ENCODE peak calls at places on chromosomes 7 and 10, in nine cellular contexts. One of them, this sample, is unnamed.

GRCh38 chr7:57199252-57199651 is 67.0 kb upstream of the ZNF479 start:
- DNase-seq in HuH-7.5: no peak
- DNase-seq in ovary: no peak
- DNase-seq in HT1080: no peak
- DNase-seq in lower lobe of right lung: peak; percentile 10
- DNase-seq in mucosa of gallbladder: no peak
- DNase-seq in stimulated activated CD8-positive, alpha-beta memory T cell treated with anti-CD3 and anti-CD28 coated beads, Interleukin-15, amount 100 ng/mL, for 4 hours: no peak
- DNase-seq in fibroblast of lung: no peak
- DNase-seq in GDM1: no peak
- DNase-seq in this sample: no peak

GRCh38 chr10:104809288-104810090 is 168.4 kb downstream of the SORCS3 start:
- DNase-seq in mucosa of gallbladder: no peak
- DNase-seq in lower lobe of right lung: no peak
- DNase-seq in ovary: no peak
- DNase-seq in HT1080: peak; percentile 96
- DNase-seq in HuH-7.5: no peak
- DNase-seq in fibroblast of lung: peak; percentile 42
- DNase-seq in GDM1: no peak
- DNase-seq in stimulated activated CD8-positive, alpha-beta memory T cell treated with anti-CD3 and anti-CD28 coated beads, Interleukin-15, amount 100 ng/mL, for 4 hours: no peak
- DNase-seq in this sample: peak; percentile 83

GRCh38 chr7:14924398-14924797 is 21.8 kb upstream of the DGKB start:
- DNase-seq in HuH-7.5: no peak
- DNase-seq in fibroblast of lung: peak; percentile 4
- DNase-seq in ovary: no peak
- DNase-seq in HT1080: peak; percentile 25
- DNase-seq in mucosa of gallbladder: no peak
- DNase-seq in stimulated activated CD8-positive, alpha-beta memory T cell treated with anti-CD3 and anti-CD28 coated beads, Interleukin-15, amount 100 ng/mL, for 4 hours: no peak
- DNase-seq in GDM1: no peak
- DNase-seq in lower lobe of right lung: no peak
- DNase-seq in this sample: no peak

GRCh38 chr7:28144266-28144665 is 36.3 kb downstream of the JAZF1 start:
- DNase-seq in stimulated activated CD8-positive, alpha-beta memory T cell treated with anti-CD3 and anti-CD28 coated beads, Interleukin-15, amount 100 ng/mL, for 4 hours: no peak
- DNase-seq in lower lobe of right lung: no peak
- DNase-seq in mucosa of gallbladder: no peak
- DNase-seq in GDM1: no peak
- DNase-seq in HT1080: no peak
- DNase-seq in ovary: no peak
- DNase-seq in fibroblast of lung: no peak
- DNase-seq in HuH-7.5: peak; percentile 27
- DNase-seq in this sample: no peak

GRCh38 chr10:13706175-13706574 is 119.4 kb downstream of the PRPF18 start:
- DNase-seq in mucosa of gallbladder: no peak
- DNase-seq in lower lobe of right lung: no peak
- DNase-seq in fibroblast of lung: no peak
- DNase-seq in stimulated activated CD8-positive, alpha-beta memory T cell treated with anti-CD3 and anti-CD28 coated beads, Interleukin-15, amount 100 ng/mL, for 4 hours: no peak
- DNase-seq in GDM1: no peak
- DNase-seq in ovary: no peak
- DNase-seq in HuH-7.5: no peak
- DNase-seq in HT1080: no peak
- DNase-seq in this sample: no peak

GRCh38 chr7:96720843-96721242 is 11.2 kb upstream of the SEM1 start:
- DNase-seq in HT1080: no peak
- DNase-seq in lower lobe of right lung: no peak
- DNase-seq in mucosa of gallbladder: no peak
- DNase-seq in stimulated activated CD8-positive, alpha-beta memory T cell treated with anti-CD3 and anti-CD28 coated beads, Interleukin-15, amount 100 ng/mL, for 4 hours: no peak
- DNase-seq in HuH-7.5: no peak
- DNase-seq in ovary: no peak
- DNase-seq in fibroblast of lung: no peak
- DNase-seq in GDM1: no peak
- DNase-seq in this sample: no peak

GRCh38 chr7:44534501-44534900 is 6.6 kb downstream of the NPC1L1 start:
- DNase-seq in stimulated activated CD8-positive, alpha-beta memory T cell treated with anti-CD3 and anti-CD28 coated beads, Interleukin-15, amount 100 ng/mL, for 4 hours: no peak
- DNase-seq in fibroblast of lung: no peak
- DNase-seq in GDM1: peak; percentile 17
- DNase-seq in ovary: no peak
- DNase-seq in HuH-7.5: peak; percentile 88
- DNase-seq in lower lobe of right lung: no peak
- DNase-seq in mucosa of gallbladder: no peak
- DNase-seq in HT1080: peak; percentile 33
- DNase-seq in this sample: no peak

GRCh38 chr7:27071622-27072390 is 24.0 kb downstream of the HOXA1 start:
- DNase-seq in HT1080: no peak
- DNase-seq in fibroblast of lung: no peak
- DNase-seq in HuH-7.5: no peak
- DNase-seq in stimulated activated CD8-positive, alpha-beta memory T cell treated with anti-CD3 and anti-CD28 coated beads, Interleukin-15, amount 100 ng/mL, for 4 hours: no peak
- DNase-seq in ovary: no peak
- DNase-seq in lower lobe of right lung: no peak
- DNase-seq in mucosa of gallbladder: no peak
- DNase-seq in GDM1: no peak
- DNase-seq in this sample: no peak

GRCh38 chr10:15725603-15726002 is 5.9 kb upstream of the ITGA8 start:
- DNase-seq in HuH-7.5: peak; percentile 62
- DNase-seq in HT1080: no peak
- DNase-seq in lower lobe of right lung: no peak
- DNase-seq in stimulated activated CD8-positive, alpha-beta memory T cell treated with anti-CD3 and anti-CD28 coated beads, Interleukin-15, amount 100 ng/mL, for 4 hours: no peak
- DNase-seq in mucosa of gallbladder: peak; percentile 24
- DNase-seq in GDM1: no peak
- DNase-seq in fibroblast of lung: peak; percentile 48
- DNase-seq in ovary: no peak
- DNase-seq in this sample: no peak

GRCh38 chr7:69635572-69636190 is 37.4 kb downstream of the AUTS2 start:
- DNase-seq in stimulated activated CD8-positive, alpha-beta memory T cell treated with anti-CD3 and anti-CD28 coated beads, Interleukin-15, amount 100 ng/mL, for 4 hours: no peak
- DNase-seq in HT1080: no peak
- DNase-seq in mucosa of gallbladder: no peak
- DNase-seq in GDM1: no peak
- DNase-seq in ovary: no peak
- DNase-seq in lower lobe of right lung: no peak
- DNase-seq in fibroblast of lung: peak; percentile 63
- DNase-seq in HuH-7.5: no peak
- DNase-seq in this sample: no peak

GRCh38 chr7:73970801-73971229 is 57.2 kb upstream of the ELN start:
- DNase-seq in HT1080: no peak
- DNase-seq in HuH-7.5: no peak
- DNase-seq in ovary: no peak
- DNase-seq in fibroblast of lung: no peak
- DNase-seq in GDM1: no peak
- DNase-seq in lower lobe of right lung: peak; percentile 35
- DNase-seq in stimulated activated CD8-positive, alpha-beta memory T cell treated with anti-CD3 and anti-CD28 coated beads, Interleukin-15, amount 100 ng/mL, for 4 hours: no peak
- DNase-seq in mucosa of gallbladder: no peak
- DNase-seq in this sample: no peak

GRCh38 chr7:55484241-55484640 is 88.1 kb downstream of the VOPP1 start:
- DNase-seq in GDM1: no peak
- DNase-seq in mucosa of gallbladder: no peak
- DNase-seq in fibroblast of lung: no peak
- DNase-seq in HuH-7.5: no peak
- DNase-seq in stimulated activated CD8-positive, alpha-beta memory T cell treated with anti-CD3 and anti-CD28 coated beads, Interleukin-15, amount 100 ng/mL, for 4 hours: no peak
- DNase-seq in HT1080: no peak
- DNase-seq in ovary: no peak
- DNase-seq in lower lobe of right lung: no peak
- DNase-seq in this sample: no peak

GRCh38 chr10:75012471-75012870 is 99.0 kb upstream of the SAMD8 start:
- DNase-seq in lower lobe of right lung: no peak
- DNase-seq in HuH-7.5: no peak
- DNase-seq in ovary: no peak
- DNase-seq in stimulated activated CD8-positive, alpha-beta memory T cell treated with anti-CD3 and anti-CD28 coated beads, Interleukin-15, amount 100 ng/mL, for 4 hours: no peak
- DNase-seq in fibroblast of lung: no peak
- DNase-seq in mucosa of gallbladder: no peak
- DNase-seq in HT1080: no peak
- DNase-seq in GDM1: no peak
- DNase-seq in this sample: no peak

GRCh38 chr10:62224606-62225005 is 44.0 kb downstream of the RTKN2 start:
- DNase-seq in stimulated activated CD8-positive, alpha-beta memory T cell treated with anti-CD3 and anti-CD28 coated beads, Interleukin-15, amount 100 ng/mL, for 4 hours: no peak
- DNase-seq in ovary: no peak
- DNase-seq in GDM1: no peak
- DNase-seq in HT1080: peak; percentile 40
- DNase-seq in fibroblast of lung: peak; percentile 92
- DNase-seq in HuH-7.5: no peak
- DNase-seq in mucosa of gallbladder: no peak
- DNase-seq in lower lobe of right lung: no peak
- DNase-seq in this sample: no peak

GRCh38 chr10:129545257-129545656 is 78.2 kb downstream of the MGMT start:
- DNase-seq in lower lobe of right lung: no peak
- DNase-seq in stimulated activated CD8-positive, alpha-beta memory T cell treated with anti-CD3 and anti-CD28 coated beads, Interleukin-15, amount 100 ng/mL, for 4 hours: no peak
- DNase-seq in fibroblast of lung: no peak
- DNase-seq in HT1080: peak; percentile 28
- DNase-seq in HuH-7.5: peak; percentile 30
- DNase-seq in GDM1: no peak
- DNase-seq in ovary: no peak
- DNase-seq in mucosa of gallbladder: no peak
- DNase-seq in this sample: no peak

GRCh38 chr7:111356941-111357340 is 205.4 kb downstream of the IMMP2L start:
- DNase-seq in GDM1: no peak
- DNase-seq in HT1080: no peak
- DNase-seq in mucosa of gallbladder: no peak
- DNase-seq in lower lobe of right lung: no peak
- DNase-seq in stimulated activated CD8-positive, alpha-beta memory T cell treated with anti-CD3 and anti-CD28 coated beads, Interleukin-15, amount 100 ng/mL, for 4 hours: no peak
- DNase-seq in ovary: no peak
- DNase-seq in HuH-7.5: no peak
- DNase-seq in fibroblast of lung: peak; percentile 42
- DNase-seq in this sample: no peak

GRCh38 chr7:86904949-86905834 is 154.3 kb downstream of the ELAPOR2 start:
- DNase-seq in stimulated activated CD8-positive, alpha-beta memory T cell treated with anti-CD3 and anti-CD28 coated beads, Interleukin-15, amount 100 ng/mL, for 4 hours: no peak
- DNase-seq in GDM1: no peak
- DNase-seq in HuH-7.5: no peak
- DNase-seq in fibroblast of lung: peak; percentile 8
- DNase-seq in mucosa of gallbladder: peak; percentile 17
- DNase-seq in ovary: no peak
- DNase-seq in HT1080: peak; percentile 30
- DNase-seq in lower lobe of right lung: no peak
- DNase-seq in this sample: peak; percentile 17

GRCh38 chr10:43344051-43344450 is 27.4 kb upstream of the FXYD4 start:
- DNase-seq in GDM1: no peak
- DNase-seq in mucosa of gallbladder: no peak
- DNase-seq in stimulated activated CD8-positive, alpha-beta memory T cell treated with anti-CD3 and anti-CD28 coated beads, Interleukin-15, amount 100 ng/mL, for 4 hours: no peak
- DNase-seq in ovary: no peak
- DNase-seq in HuH-7.5: no peak
- DNase-seq in fibroblast of lung: no peak
- DNase-seq in lower lobe of right lung: no peak
- DNase-seq in HT1080: no peak
- DNase-seq in this sample: no peak

GRCh38 chr10:74417397-74417796 is 266.4 kb downstream of the ADK start:
- DNase-seq in GDM1: no peak
- DNase-seq in mucosa of gallbladder: no peak
- DNase-seq in HT1080: no peak
- DNase-seq in HuH-7.5: no peak
- DNase-seq in fibroblast of lung: no peak
- DNase-seq in stimulated activated CD8-positive, alpha-beta memory T cell treated with anti-CD3 and anti-CD28 coated beads, Interleukin-15, amount 100 ng/mL, for 4 hours: no peak
- DNase-seq in lower lobe of right lung: no peak
- DNase-seq in ovary: no peak
- DNase-seq in this sample: no peak

GRCh38 chr10:124997246-124997790 is 55.4 kb downstream of the ZRANB1 start:
- DNase-seq in lower lobe of right lung: peak; percentile 34
- DNase-seq in fibroblast of lung: no peak
- DNase-seq in ovary: no peak
- DNase-seq in GDM1: no peak
- DNase-seq in HT1080: no peak
- DNase-seq in HuH-7.5: no peak
- DNase-seq in mucosa of gallbladder: peak; percentile 7
- DNase-seq in stimulated activated CD8-positive, alpha-beta memory T cell treated with anti-CD3 and anti-CD28 coated beads, Interleukin-15, amount 100 ng/mL, for 4 hours: no peak
- DNase-seq in this sample: no peak

GRCh38 chr10:112539340-112539739 is 92.3 kb downstream of the VTI1A start:
- DNase-seq in HT1080: peak; percentile 3
- DNase-seq in GDM1: no peak
- DNase-seq in stimulated activated CD8-positive, alpha-beta memory T cell treated with anti-CD3 and anti-CD28 coated beads, Interleukin-15, amount 100 ng/mL, for 4 hours: no peak
- DNase-seq in lower lobe of right lung: no peak
- DNase-seq in fibroblast of lung: no peak
- DNase-seq in mucosa of gallbladder: no peak
- DNase-seq in HuH-7.5: no peak
- DNase-seq in ovary: no peak
- DNase-seq in this sample: no peak

GRCh38 chr7:100053201-100053600 is 3.6 kb downstream of the ZSCAN21 start:
- DNase-seq in mucosa of gallbladder: peak; percentile 54
- DNase-seq in stimulated activated CD8-positive, alpha-beta memory T cell treated with anti-CD3 and anti-CD28 coated beads, Interleukin-15, amount 100 ng/mL, for 4 hours: no peak
- DNase-seq in HuH-7.5: peak; percentile 77
- DNase-seq in GDM1: peak; percentile 54
- DNase-seq in lower lobe of right lung: no peak
- DNase-seq in fibroblast of lung: peak; percentile 57
- DNase-seq in ovary: no peak
- DNase-seq in HT1080: peak; percentile 76
- DNase-seq in this sample: no peak

GRCh38 chr7:38398725-38399321 is 125.4 kb upstream of the TARP start:
- DNase-seq in ovary: peak; percentile 37
- DNase-seq in GDM1: no peak
- DNase-seq in lower lobe of right lung: peak; percentile 73
- DNase-seq in stimulated activated CD8-positive, alpha-beta memory T cell treated with anti-CD3 and anti-CD28 coated beads, Interleukin-15, amount 100 ng/mL, for 4 hours: peak; percentile 2
- DNase-seq in HT1080: peak; percentile 11
- DNase-seq in mucosa of gallbladder: peak; percentile 50
- DNase-seq in HuH-7.5: peak; percentile 22
- DNase-seq in fibroblast of lung: peak; percentile 34
- DNase-seq in this sample: peak; percentile 10

GRCh38 chr7:8387551-8388256 is 45.7 kb upstream of the NXPH1 start:
- DNase-seq in fibroblast of lung: no peak
- DNase-seq in HT1080: no peak
- DNase-seq in HuH-7.5: no peak
- DNase-seq in GDM1: no peak
- DNase-seq in mucosa of gallbladder: no peak
- DNase-seq in stimulated activated CD8-positive, alpha-beta memory T cell treated with anti-CD3 and anti-CD28 coated beads, Interleukin-15, amount 100 ng/mL, for 4 hours: no peak
- DNase-seq in lower lobe of right lung: no peak
- DNase-seq in ovary: no peak
- DNase-seq in this sample: no peak

GRCh38 chr7:112350596-112350995 is 99.7 kb upstream of the IFRD1 start:
- DNase-seq in GDM1: no peak
- DNase-seq in stimulated activated CD8-positive, alpha-beta memory T cell treated with anti-CD3 and anti-CD28 coated beads, Interleukin-15, amount 100 ng/mL, for 4 hours: no peak
- DNase-seq in mucosa of gallbladder: no peak
- DNase-seq in HuH-7.5: no peak
- DNase-seq in HT1080: no peak
- DNase-seq in ovary: no peak
- DNase-seq in fibroblast of lung: no peak
- DNase-seq in lower lobe of right lung: no peak
- DNase-seq in this sample: no peak

GRCh38 chr10:83225781-83226180 is 913.5 kb upstream of the GHITM start:
- DNase-seq in HuH-7.5: no peak
- DNase-seq in mucosa of gallbladder: no peak
- DNase-seq in fibroblast of lung: no peak
- DNase-seq in lower lobe of right lung: no peak
- DNase-seq in ovary: no peak
- DNase-seq in GDM1: no peak
- DNase-seq in stimulated activated CD8-positive, alpha-beta memory T cell treated with anti-CD3 and anti-CD28 coated beads, Interleukin-15, amount 100 ng/mL, for 4 hours: no peak
- DNase-seq in HT1080: no peak
- DNase-seq in this sample: no peak